ENCODE peak calls at places on chromosomes 7 and 10, in seven cellular contexts. R, I, H, P, V, W and C are unnamed samples.

GRCh38 chr10:46216836-46217748 is 69.7 kb upstream of the ANTXRL start:
- DNase-seq in V (no peak), R (no peak), I (peak; percentile 83), P (peak; percentile 45), W (no peak), H (peak; percentile 45), C (no peak)

GRCh38 chr10:70757856-70758255 is 27.3 kb downstream of the TBATA start:
- DNase-seq in V (no peak), I (no peak), P (no peak), W (no peak), R (no peak), H (peak; percentile 52), C (no peak)

GRCh38 chr10:86727992-86728559 is 28.3 kb upstream of the BMPR1A start:
- DNase-seq in R (no peak), P (no peak), I (no peak), W (no peak), H (no peak), V (no peak), C (no peak)

GRCh38 chr7:91291302-91291701 is 27.1 kb downstream of the FZD1 start:
- DNase-seq in I (no peak), P (no peak), V (no peak), R (no peak), W (no peak), H (no peak), C (no peak)

GRCh38 chr7:3404490-3404889 is 103.4 kb downstream of the SDK1 start:
- DNase-seq in R (no peak), I (no peak), P (no peak), W (no peak), V (no peak), H (no peak), C (no peak)

GRCh38 chr10:72730462-72730861 is 38.5 kb downstream of the MCU start:
- DNase-seq in P (no peak), I (no peak), H (no peak), V (no peak), W (no peak), R (no peak), C (no peak)

GRCh38 chr7:47470567-47471357 is 111.1 kb downstream of the TNS3 start:
- DNase-seq in R (no peak), I (no peak), W (no peak), P (no peak), H (no peak), V (no peak), C (peak; percentile 82)

GRCh38 chr10:89838002-89838615 is 136.7 kb downstream of the KIF20B start:
- DNase-seq in P (no peak), H (no peak), V (peak; percentile 5), W (no peak), I (no peak), R (no peak), C (no peak)

GRCh38 chr7:40544932-40545331 is 410.1 kb downstream of the SUGCT start:
- DNase-seq in V (no peak), P (no peak), H (no peak), I (no peak), W (no peak), R (no peak), C (no peak)

GRCh38 chr10:62399211-62399610 is 25.0 kb downstream of the ZNF365 start:
- DNase-seq in W (no peak), V (no peak), R (no peak), I (no peak), P (no peak), H (no peak), C (no peak)

GRCh38 chr10:12847361-12847975 is 154.0 kb downstream of the CCDC3 start:
- DNase-seq in W (no peak), V (no peak), H (no peak), R (no peak), I (peak; percentile 35), P (peak; percentile 62), C (no peak)

GRCh38 chr7:81114682-81115081 is 195.8 kb upstream of the SEMA3C start:
- DNase-seq in R (no peak), W (no peak), H (no peak), I (no peak), V (no peak), P (no peak), C (no peak)